ENCODE peak calls at places on chromosomes 2 and 18, in six cellular contexts. P is right lobe of liver; A is kidney; W is tibial nerve; F is CD4-positive, alpha-beta T cell; M is body of pancreas. B is an unnamed sample.

GRCh38 chr2:178455947-178456346 is 4.8 kb downstream of the PJVK start:
- DNase-seq in P (no peak), A (no peak), W (no peak), F (no peak), M (no peak), B (no peak)

GRCh38 chr2:225995788-225996476 is 596.4 kb downstream of the NYAP2 start:
- DNase-seq in P (no peak), A (no peak), W (no peak), F (no peak), M (no peak), B (no peak)

GRCh38 chr18:26383454-26384270 is 157.4 kb downstream of the TAF4B start:
- DNase-seq in P (no peak), A (no peak), W (no peak), F (no peak), M (no peak), B (no peak)

GRCh38 chr18:49052891-49053644 is 102.3 kb upstream of the SMAD7 start:
- DNase-seq in P (no peak), A (no peak), W (no peak), F (no peak), M (no peak), B (no peak)

GRCh38 chr18:56402872-56403516 is 235.4 kb downstream of the TXNL1 start:
- DNase-seq in P (no peak), A (no peak), W (no peak), F (no peak), M (no peak), B (no peak)

GRCh38 chr2:191693778-191694177 is 15.8 kb downstream of the NABP1 start:
- DNase-seq in P (no peak), A (no peak), W (no peak), F (no peak), M (no peak), B (no peak)

GRCh38 chr2:102094917-102095316 is 47.6 kb upstream of the IL1R1 start:
- DNase-seq in P (no peak), A (no peak), W (no peak), F (no peak), M (no peak), B (peak; percentile 87)

GRCh38 chr2:27901219-27901618 is 10.7 kb downstream of the BABAM2 start:
- DNase-seq in P (no peak), A (no peak), W (no peak), F (no peak), M (no peak), B (peak; percentile 54)

GRCh38 chr2:177545981-177546600 is 153.5 kb downstream of the AGPS start:
- DNase-seq in P (no peak), A (no peak), W (no peak), F (no peak), M (no peak), B (no peak)

GRCh38 chr2:28475088-28475580 is 20.7 kb upstream of the PLB1 start:
- DNase-seq in P (no peak), A (no peak), W (no peak), F (no peak), M (no peak), B (no peak)

GRCh38 chr2:162085090-162085891 is 11.3 kb upstream of the DPP4 start:
- DNase-seq in P (no peak), A (no peak), W (no peak), F (no peak), M (no peak), B (no peak)

GRCh38 chr2:8148260-8148880 is 533.5 kb upstream of the ID2 start:
- DNase-seq in P (no peak), A (no peak), W (no peak), F (no peak), M (peak; percentile 36), B (no peak)

GRCh38 chr2:240781471-240782220 is 38.4 kb downstream of the KIF1A start:
- DNase-seq in P (no peak), A (peak; percentile 63), W (no peak), F (no peak), M (no peak), B (no peak)

GRCh38 chr18:46158498-46158897 is 54.3 kb downstream of the HAUS1 start:
- DNase-seq in P (no peak), A (no peak), W (no peak), F (no peak), M (no peak), B (no peak)

GRCh38 chr2:99670768-99671734 is 181.2 kb upstream of the REV1 start:
- DNase-seq in P (no peak), A (no peak), W (no peak), F (no peak), M (no peak), B (no peak)

GRCh38 chr2:212919238-212919637 is 232.2 kb downstream of the IKZF2 start:
- DNase-seq in P (no peak), A (no peak), W (no peak), F (no peak), M (no peak), B (no peak)

GRCh38 chr2:44949329-44950151 is 8.0 kb downstream of the SIX3 start:
- DNase-seq in P (peak; percentile 50), A (peak; percentile 67), W (no peak), F (no peak), M (no peak), B (peak; percentile 45)

GRCh38 chr2:25690058-25690457 is 16.7 kb upstream of the DTNB start:
- DNase-seq in P (no peak), A (no peak), W (no peak), F (no peak), M (no peak), B (no peak)

GRCh38 chr2:64609229-64609994 is 44.3 kb downstream of the SERTAD2 start:
- DNase-seq in P (peak; percentile 80), A (peak; percentile 83), W (no peak), F (peak; percentile 38), M (peak; percentile 67), B (peak; percentile 56)

GRCh38 chr18:6595666-6596065 is 133.8 kb upstream of the ARHGAP28 start:
- DNase-seq in P (no peak), A (no peak), W (no peak), F (no peak), M (no peak), B (no peak)

DNA sequence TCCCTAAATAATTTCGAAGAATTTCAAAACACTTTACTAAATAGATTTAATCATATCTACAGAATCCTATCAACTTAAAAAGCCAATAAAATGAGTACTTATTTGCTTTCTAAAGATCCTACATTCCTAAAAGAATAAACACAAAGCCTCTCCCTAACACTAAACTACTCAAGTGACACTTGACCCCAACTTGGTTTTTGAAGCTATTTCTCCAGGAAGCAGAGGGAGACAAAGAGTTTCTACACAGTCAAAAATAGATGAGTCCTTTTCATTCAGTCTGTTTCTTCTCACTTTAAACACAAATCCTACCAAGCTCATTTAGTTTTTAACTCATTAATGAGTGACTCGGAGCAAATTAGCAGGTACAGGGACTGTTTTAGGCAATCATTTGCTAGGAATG is 2.1 kb downstream of the ATL2 start:
- DNase-seq in P (no peak), A (no peak), W (no peak), F (no peak), M (no peak), B (no peak)
- TF ChIP-seq CTCF in P (no peak), A (no peak), W (no peak), F (no peak), M (no peak), B (no peak)

DNA sequence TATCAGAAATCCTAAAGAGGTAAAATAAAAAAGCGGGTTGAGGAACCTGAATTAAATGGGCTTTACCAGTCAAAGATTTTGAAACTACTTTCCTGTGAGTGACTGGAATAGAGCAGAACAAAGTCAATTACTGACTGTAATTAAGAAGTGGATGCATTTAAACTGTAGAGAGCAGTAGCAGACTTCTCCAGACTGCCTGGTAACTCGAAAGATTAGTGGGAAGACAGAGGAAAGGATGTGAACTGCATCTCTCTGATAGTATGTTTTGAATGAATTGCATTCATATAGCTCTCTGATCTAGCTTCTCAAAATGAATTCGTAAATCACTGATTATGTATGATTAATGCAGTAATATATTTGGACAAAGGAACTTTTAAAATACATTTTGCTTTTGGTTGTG is 303.9 kb downstream of the ARHGAP15 start:
- DNase-seq in P (no peak), A (no peak), W (no peak), F (no peak), M (no peak), B (no peak)
- TF ChIP-seq CTCF in P (no peak), A (no peak), W (peak; percentile 52), F (no peak), M (no peak), B (no peak)

DNA sequence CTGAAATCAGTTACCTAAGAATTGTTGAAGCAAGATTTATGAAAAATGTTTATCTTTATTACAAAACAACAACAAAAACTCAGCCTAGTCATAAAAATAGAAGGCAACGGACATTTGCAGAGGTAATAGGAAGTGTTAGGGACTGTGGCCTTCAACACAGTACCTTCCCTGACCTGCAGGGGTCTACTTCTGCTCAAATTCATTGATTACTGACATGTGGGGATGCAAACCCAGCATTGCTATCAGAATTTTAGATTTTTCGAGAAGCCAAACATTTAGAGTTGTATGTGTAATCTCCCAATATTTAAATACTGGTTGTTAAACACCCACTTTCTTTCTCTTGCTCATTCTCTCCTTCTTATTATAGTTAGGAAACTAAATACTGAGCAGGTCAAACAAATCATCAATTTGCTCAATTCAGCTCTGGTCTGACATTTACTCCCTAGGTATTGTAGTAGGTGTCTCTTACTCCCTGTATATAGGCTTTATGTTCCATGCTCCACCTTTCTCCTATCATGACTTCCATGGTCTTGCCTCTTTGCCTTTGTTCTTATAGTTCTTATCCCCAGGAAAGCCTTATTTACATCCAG is 198.5 kb downstream of the UBE2E3 start:
- DNase-seq in P (no peak), A (no peak), W (no peak), F (peak; percentile 10), M (no peak), B (no peak)
- TF ChIP-seq CTCF in P (peak; percentile 29), A (no peak), W (no peak), F (peak; percentile 59), M (no peak), B (peak; percentile 75)

DNA sequence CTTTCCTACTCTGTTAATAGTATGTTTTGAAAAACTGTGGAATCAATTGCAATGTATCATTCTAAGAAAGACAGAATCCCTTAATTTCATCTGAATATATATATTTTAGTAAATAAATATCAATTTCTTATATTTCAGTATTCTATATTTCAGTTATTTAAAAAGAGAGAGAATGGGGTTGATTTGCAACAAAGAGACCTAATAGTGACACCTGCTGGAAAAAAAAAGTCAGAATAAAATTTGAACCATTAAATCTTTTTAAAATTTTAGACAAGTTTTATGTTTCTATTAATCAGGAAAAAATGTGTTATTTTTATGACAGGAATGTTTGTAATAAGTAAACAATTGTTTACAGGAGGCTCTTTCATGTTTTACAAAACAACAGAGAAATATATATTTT is 20.7 kb upstream of the CCNT2 start:
- DNase-seq in P (no peak), A (no peak), W (no peak), F (no peak), M (no peak), B (no peak)
- TF ChIP-seq CTCF in P (peak; percentile 43), A (no peak), W (no peak), F (peak; percentile 64), M (peak; percentile 38), B (peak; percentile 66)

GRCh38 chr2:200054681-200055468 is 99.5 kb downstream of the MAIP1 start:
- DNase-seq in P (no peak), A (no peak), W (no peak), F (no peak), M (no peak), B (no peak)
- TF ChIP-seq CTCF in P (no peak), A (no peak), W (no peak), F (no peak), M (no peak), B (no peak)

GRCh38 chr2:188765522-188765921 is 208.7 kb upstream of the COL3A1 start:
- DNase-seq in P (no peak), A (no peak), W (no peak), F (no peak), M (no peak), B (no peak)
- TF ChIP-seq CTCF in P (peak; percentile 7), A (peak; percentile 23), W (peak; percentile 16), F (no peak), M (no peak), B (no peak)